ENCODE peak calls at places on chromosomes 7 and 10, in five cellular contexts. A, L, K, J and R are unnamed samples.

GRCh38 chr7:51025668-51026067 is 243.0 kb upstream of the GRB10 start:
- DNase-seq in A (no peak), L (no peak), K (no peak), J (no peak), R (no peak)

GRCh38 chr10:86648706-86649426 is 5.5 kb upstream of the OPN4 start:
- DNase-seq in A (peak), L (no peak), K (peak), J (peak), R (no peak)

GRCh38 chr10:79376751-79377556 is 29.7 kb downstream of the PPIF start:
- DNase-seq in A (no peak), L (no peak), K (no peak), J (no peak), R (no peak)

GRCh38 chr10:46551701-46552525 is 4.5 kb downstream of the GPRIN2 start:
- DNase-seq in A (no peak), L (no peak), K (no peak), J (no peak), R (no peak)

GRCh38 chr10:100912013-100912608 is 652 bp upstream of the SLF2 start:
- DNase-seq in A (no peak), L (no peak), K (peak), J (no peak), R (no peak)

GRCh38 chr7:85135931-85136330 is 50.9 kb downstream of the SEMA3D start:
- DNase-seq in A (peak), L (peak), K (peak), J (no peak), R (no peak)

GRCh38 chr10:33749042-33749441 is 414.6 kb upstream of the NRP1 start:
- DNase-seq in A (no peak), L (no peak), K (no peak), J (no peak), R (no peak)

GRCh38 chr7:55477781-55478374 is 94.4 kb downstream of the VOPP1 start:
- DNase-seq in A (peak), L (no peak), K (peak), J (no peak), R (no peak)

GRCh38 chr10:94042001-94042813 is 48.5 kb downstream of the PLCE1 start:
- DNase-seq in A (peak), L (no peak), K (peak), J (no peak), R (no peak)

GRCh38 chr7:12968836-12969422 is 281.5 kb downstream of the ARL4A start:
- DNase-seq in A (no peak), L (no peak), K (no peak), J (no peak), R (no peak)

GRCh38 chr7:105457619-105458018 is 64.5 kb downstream of the PUS7 start:
- DNase-seq in A (no peak), L (no peak), K (no peak), J (no peak), R (no peak)

GRCh38 chr10:72069751-72070501 is 18.4 kb downstream of the SPOCK2 start:
- DNase-seq in A (no peak), L (no peak), K (no peak), J (no peak), R (no peak)

DNA sequence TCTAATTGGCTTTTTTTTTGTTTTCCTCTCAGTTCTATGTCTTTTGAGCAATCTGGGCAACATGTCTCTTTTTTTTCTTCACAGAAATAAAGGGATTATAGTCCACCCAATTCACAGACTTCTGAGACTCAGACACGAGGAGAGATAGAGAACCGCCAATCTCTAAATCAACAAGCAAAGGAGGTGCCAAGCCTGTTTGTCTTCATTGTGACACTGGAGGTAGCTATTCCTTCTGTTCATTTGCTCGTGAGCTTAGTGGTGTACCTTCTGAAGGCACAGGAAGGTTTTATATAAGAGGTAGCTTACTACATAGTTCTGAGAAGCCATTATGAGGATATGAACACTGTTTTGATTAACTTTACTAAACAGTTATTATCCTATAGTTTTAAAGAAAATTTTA is 6.1 kb downstream of the EPHB6 start:
- DNase-seq in A (no peak), L (no peak), K (no peak), J (no peak), R (no peak)
- TF ChIP-seq CTCF in A (no peak), L (no peak), K (no peak), J (no peak), R (no peak)

GRCh38 chr10:52879181-52879607 is 106.6 kb upstream of the MBL2 start:
- DNase-seq in A (no peak), L (no peak), K (peak), J (no peak), R (no peak)
- H3K4me3 ChIP-seq in A (no peak), L (no peak), K (no peak), J (no peak), R (no peak)

GRCh38 chr10:23516530-23516929 is 77.7 kb downstream of the OTUD1 start:
- DNase-seq in A (no peak), L (no peak), K (peak), J (no peak), R (no peak)
- TF ChIP-seq CTCF in A (peak), L (no peak), K (peak), J (peak), R (peak)

DNA sequence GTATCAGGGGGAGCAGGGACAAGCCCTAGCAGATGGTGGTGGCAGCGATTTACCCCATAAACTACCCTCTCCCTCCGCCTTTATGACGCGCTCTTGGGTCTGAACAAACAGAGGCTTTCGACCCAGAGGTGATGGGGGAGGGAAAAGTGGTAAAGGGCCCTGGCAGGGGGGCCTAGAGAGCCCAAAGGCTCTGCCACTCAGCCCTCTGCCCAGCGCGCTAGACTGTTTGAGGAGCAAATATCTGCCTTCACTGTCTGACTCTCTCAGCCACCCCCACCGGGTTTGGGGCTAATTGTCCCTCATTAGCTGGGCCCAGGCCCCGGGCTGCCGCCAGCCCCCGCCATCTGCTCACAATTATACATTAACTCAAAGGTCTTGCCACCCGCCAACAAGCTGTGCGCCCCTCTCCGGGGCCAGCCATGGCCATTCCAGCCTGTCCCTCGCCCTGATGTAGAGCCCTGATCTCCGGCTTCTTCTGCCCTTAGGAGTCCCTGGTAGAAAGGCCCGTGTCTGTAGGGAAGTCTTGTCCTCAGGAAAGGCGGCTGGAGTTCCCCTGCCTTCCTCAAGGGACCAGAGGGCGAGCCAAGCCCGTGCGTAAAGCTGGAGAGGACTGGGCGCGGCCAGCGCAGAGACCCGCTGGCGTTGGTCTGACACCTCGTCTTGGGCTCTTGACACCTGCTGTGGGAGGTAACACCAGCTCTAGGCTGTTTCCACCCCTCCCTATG is 1.9 kb upstream of the PAX4 start:
- DNase-seq in A (no peak), L (no peak), K (no peak), J (no peak), R (no peak)
- H3K4me3 ChIP-seq in A (no peak), L (no peak), K (no peak), J (no peak), R (no peak)

GRCh38 chr7:116441534-116441933 is 58.0 kb upstream of the CAV2 start:
- DNase-seq in A (no peak), L (peak), K (no peak), J (no peak), R (no peak)

GRCh38 chr7:116439856-116440549 is 59.5 kb upstream of the CAV2 start:
- DNase-seq in A (no peak), L (no peak), K (peak), J (no peak), R (no peak)

GRCh38 chr7:116439005-116439404 is 60.5 kb upstream of the CAV2 start:
- DNase-seq in A (no peak), L (no peak), K (no peak), J (no peak), R (no peak)

GRCh38 chr7:116436305-116436826 is 63.2 kb upstream of the CAV2 start:
- DNase-seq in A (no peak), L (no peak), K (peak), J (no peak), R (no peak)

GRCh38 chr7:116438274-116438673 is 61.3 kb upstream of the CAV2 start:
- DNase-seq in A (no peak), L (peak), K (peak), J (no peak), R (no peak)
- TF ChIP-seq CTCF in A (no peak), L (no peak), K (no peak), J (no peak), R (no peak)

GRCh38 chr10:122181055-122181732 is 89.9 kb upstream of the BTBD16 start:
- DNase-seq in A (peak), L (peak), K (peak), J (no peak), R (no peak)
- H3K4me3 ChIP-seq in A (no peak), L (no peak), K (no peak), J (no peak), R (no peak)

GRCh38 chr10:73247509-73248258 is 629 bp upstream of the DNAJC9 start:
- DNase-seq in A (peak), L (no peak), K (no peak), J (no peak), R (no peak)

GRCh38 chr10:73248259-73248724 is 1.2 kb upstream of the DNAJC9 start:
- DNase-seq in A (no peak), L (no peak), K (no peak), J (no peak), R (no peak)

GRCh38 chr10:73251683-73252444 is 580 bp downstream of the MRPS16 start:
- DNase-seq in A (no peak), L (peak), K (no peak), J (no peak), R (no peak)

GRCh38 chr10:73252445-73253225 is at the start of gene MRPS16:
- DNase-seq in A (peak), L (peak), K (peak), J (peak), R (peak)

GRCh38 chr10:73253226-73253557 is 748 bp upstream of the MRPS16 start:
- DNase-seq in A (no peak), L (no peak), K (no peak), J (no peak), R (no peak)
- TF ChIP-seq CTCF in A (no peak), L (no peak), K (no peak), J (no peak), R (peak)